ENCODE peak calls at places on chromosomes 2 and 18, in five cellular contexts. Q is foreskin fibroblast, O is astrocyte of the spinal cord, W is GM12865, U is neural progenitor cell. G is an unnamed sample.

GRCh38 chr2:215413484-215413777 is 22.4 kb downstream of the FN1 start:
- DNase-seq in Q (no peak), O (no peak), W (no peak), U (no peak), G (no peak)

GRCh38 chr18:55511277-55511676 is 76.7 kb downstream of the TCF4 start:
- DNase-seq in Q (no peak), O (no peak), W (no peak), U (no peak), G (no peak)

GRCh38 chr2:31558401-31559295 is 22.1 kb downstream of the SRD5A2 start:
- DNase-seq in Q (peak), O (peak), W (no peak), U (no peak), G (no peak)

GRCh38 chr2:216691210-216691741 is 4.1 kb downstream of the IGFBP5 start:
- DNase-seq in Q (peak), O (peak), W (no peak), U (peak), G (peak)

GRCh38 chr2:3840611-3841010 is 137.2 kb downstream of the DCDC2C start:
- DNase-seq in Q (no peak), O (no peak), W (no peak), U (no peak), G (no peak)

GRCh38 chr18:32315881-32316280 is 126.0 kb downstream of the MEP1B start:
- DNase-seq in Q (peak), O (no peak), W (no peak), U (no peak), G (peak)

GRCh38 chr2:45771251-45771650 is 119.8 kb downstream of the PRKCE start:
- DNase-seq in Q (peak), O (no peak), W (no peak), U (peak), G (peak)

GRCh38 chr2:224151161-224151560 is 112.1 kb upstream of the SERPINE2 start:
- DNase-seq in Q (peak), O (no peak), W (no peak), U (no peak), G (peak)

GRCh38 chr2:12717988-12718661 is 1.4 kb downstream of the TRIB2 start:
- DNase-seq in Q (peak), O (peak), W (no peak), U (peak), G (peak)

GRCh38 chr2:241035818-241036396 is 37.5 kb downstream of the SNED1 start:
- DNase-seq in Q (no peak), O (no peak), W (no peak), U (peak), G (no peak)

GRCh38 chr2:241410739-241411176 is 54.7 kb downstream of the FARP2 start:
- DNase-seq in Q (peak), O (peak), W (no peak), U (no peak), G (peak)

GRCh38 chr2:47006374-47007220 is 91.0 kb upstream of the MCFD2 start:
- DNase-seq in Q (no peak), O (no peak), W (no peak), U (no peak), G (no peak)
- TF ChIP-seq CTCF in Q (no peak), O (no peak), W (no peak), U (no peak), G (no peak)

DNA sequence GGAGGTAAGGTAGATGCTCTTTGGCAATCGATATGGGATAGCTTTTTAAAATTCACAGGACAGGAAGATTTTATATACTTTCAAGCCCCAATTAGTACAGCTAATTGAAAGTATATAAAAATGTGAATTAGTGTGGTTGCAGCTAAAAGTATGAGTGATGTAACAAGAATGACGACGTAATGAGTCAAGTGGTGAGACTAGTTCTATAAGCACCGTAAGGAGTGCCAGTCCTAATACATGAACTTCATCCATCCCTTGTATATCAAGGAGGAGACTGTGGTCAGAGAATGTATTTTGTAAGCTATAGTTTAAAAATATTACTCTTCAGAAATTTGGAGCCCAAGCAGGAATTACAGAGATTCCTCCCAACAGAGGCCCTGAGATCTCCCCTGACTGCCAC is 25.8 kb downstream of the DNAJC27 start:
- DNase-seq in Q (peak), O (no peak), W (no peak), U (no peak), G (peak)
- H3K4me3 ChIP-seq in Q (no peak), O (no peak), W (no peak), U (no peak), G (no peak)

GRCh38 chr18:7626922-7627440 is 59.9 kb downstream of the PTPRM start:
- DNase-seq in Q (peak), O (peak), W (no peak), U (no peak), G (peak)
- TF ChIP-seq CTCF in Q (peak), O (peak), W (no peak), U (no peak), G (peak)

GRCh38 chr18:7291046-7291445 is 60.2 kb downstream of the LRRC30 start:
- DNase-seq in Q (no peak), O (no peak), W (no peak), U (no peak), G (no peak)
- H3K4me3 ChIP-seq in Q (no peak), O (no peak), W (no peak), U (no peak), G (no peak)

DNA sequence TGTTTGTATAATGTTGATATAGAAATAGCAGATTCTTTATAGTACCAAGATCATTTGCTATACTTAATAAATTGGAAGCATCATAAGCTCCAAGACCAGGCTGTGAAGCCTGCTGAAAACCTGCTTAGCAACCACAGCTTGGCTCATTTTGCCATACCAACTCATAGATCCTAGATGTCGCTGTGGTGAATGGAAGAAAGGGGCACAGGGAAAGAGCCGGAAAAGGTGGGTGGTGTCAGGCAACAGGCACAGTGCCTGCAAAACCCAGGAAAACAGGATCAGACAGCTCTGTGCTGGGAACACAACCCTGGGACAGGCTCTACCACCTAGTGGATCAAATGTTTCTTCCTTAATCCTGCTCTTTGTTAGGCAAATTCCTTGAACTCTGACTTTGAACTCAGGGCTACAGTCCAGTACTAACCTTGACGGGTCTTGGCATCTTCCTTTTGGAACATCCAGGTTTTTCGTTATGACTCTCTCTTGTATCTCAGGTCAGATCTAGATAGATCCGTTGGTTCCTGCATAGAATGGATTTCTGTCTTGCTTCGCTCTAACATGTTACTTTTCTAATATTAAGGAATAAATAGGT is 31.6 kb downstream of the TWSG1 start:
- DNase-seq in Q (peak), O (peak), W (no peak), U (peak), G (peak)
- TF ChIP-seq CTCF in Q (peak), O (peak), W (no peak), U (peak), G (peak)